ENCODE peak calls at places on chromosomes 1 and 21, in four cellular contexts. One of them, this sample, is unnamed. For H3K4me1 and H3K9me3, the result is how much of the 10 kb centered on the place peaks cover.

GRCh38 chr1:2391034-2391384 is 345 bp downstream of the MORN1 start:
- DNase-seq in A549: no peak
- DNase-seq in uterus: no peak
- DNase-seq in CD8-positive, alpha-beta T cell: no peak
- DNase-seq in this sample: no peak

GRCh38 chr1:228450200-228450599 is 33.5 kb upstream of the TRIM17 start:
- DNase-seq in uterus: no peak
- DNase-seq in CD8-positive, alpha-beta T cell: no peak
- DNase-seq in A549: no peak
- DNase-seq in this sample: no peak

GRCh38 chr1:78286686-78287085 is 204.1 kb upstream of the PTGFR start:
- DNase-seq in A549: no peak
- DNase-seq in CD8-positive, alpha-beta T cell: no peak
- DNase-seq in uterus: no peak
- DNase-seq in this sample: no peak

GRCh38 chr1:194331758-194332157 is 1145.3 kb upstream of the B3GALT2 start:
- DNase-seq in uterus: no peak
- DNase-seq in CD8-positive, alpha-beta T cell: no peak
- DNase-seq in A549: no peak
- DNase-seq in this sample: no peak

GRCh38 chr1:48794815-48795214 is 18.1 kb upstream of the BEND5 start:
- DNase-seq in A549: no peak
- DNase-seq in CD8-positive, alpha-beta T cell: no peak
- DNase-seq in uterus: no peak
- DNase-seq in this sample: no peak

GRCh38 chr1:113683384-113684152 is 75.7 kb downstream of the PHTF1 start:
- DNase-seq in uterus: peak
- DNase-seq in CD8-positive, alpha-beta T cell: no peak
- DNase-seq in A549: no peak
- DNase-seq in this sample: no peak

GRCh38 chr1:204771358-204771757 is 85.8 kb upstream of the LRRN2 start:
- DNase-seq in CD8-positive, alpha-beta T cell: no peak
- DNase-seq in uterus: no peak
- DNase-seq in A549: no peak
- DNase-seq in this sample: no peak

GRCh38 chr1:226738995-226739695 is at the start of gene ITPKB:
- DNase-seq in uterus: peak
- DNase-seq in A549: peak
- DNase-seq in CD8-positive, alpha-beta T cell: peak
- DNase-seq in this sample: peak

GRCh38 chr21:42561742-42562141 is 48.1 kb downstream of the SLC37A1 start:
- DNase-seq in A549: no peak
- DNase-seq in uterus: no peak
- DNase-seq in CD8-positive, alpha-beta T cell: no peak
- DNase-seq in this sample: no peak

GRCh38 chr21:45053561-45053960 is 20.8 kb upstream of the ADARB1 start:
- DNase-seq in uterus: no peak
- DNase-seq in CD8-positive, alpha-beta T cell: no peak
- DNase-seq in A549: no peak
- DNase-seq in this sample: no peak

GRCh38 chr1:181469829-181470228 is 13.5 kb upstream of the CACNA1E start:
- DNase-seq in A549: peak
- DNase-seq in uterus: peak
- DNase-seq in CD8-positive, alpha-beta T cell: no peak
- DNase-seq in this sample: no peak

GRCh38 chr1:115718011-115718754 is 50.3 kb downstream of the CASQ2 start:
- DNase-seq in CD8-positive, alpha-beta T cell: no peak
- DNase-seq in uterus: no peak
- DNase-seq in A549: no peak
- DNase-seq in this sample: no peak

GRCh38 chr1:53558916-53559315 is 99.7 kb downstream of the DMRTB1 start:
- DNase-seq in CD8-positive, alpha-beta T cell: no peak
- DNase-seq in uterus: no peak
- DNase-seq in A549: no peak
- DNase-seq in this sample: no peak

GRCh38 chr21:41243107-41243506 is 73.5 kb upstream of the FAM3B start:
- DNase-seq in uterus: no peak
- DNase-seq in A549: no peak
- DNase-seq in CD8-positive, alpha-beta T cell: no peak
- DNase-seq in this sample: no peak

GRCh38 chr1:53335661-53336060 is 7.8 kb upstream of the LRP8 start:
- DNase-seq in A549: no peak
- DNase-seq in CD8-positive, alpha-beta T cell: no peak
- DNase-seq in uterus: no peak
- DNase-seq in this sample: no peak

GRCh38 chr1:68801440-68801839 is 304.6 kb upstream of the DEPDC1 start:
- DNase-seq in A549: no peak
- DNase-seq in uterus: no peak
- DNase-seq in CD8-positive, alpha-beta T cell: no peak
- DNase-seq in this sample: no peak

GRCh38 chr21:42569732-42570301 is 56.2 kb downstream of the SLC37A1 start:
- DNase-seq in uterus: no peak
- DNase-seq in CD8-positive, alpha-beta T cell: no peak
- DNase-seq in A549: no peak
- DNase-seq in this sample: no peak

GRCh38 chr1:52002038-52002917 is 11.8 kb upstream of the RAB3B start:
- DNase-seq in A549: peak
- DNase-seq in uterus: no peak
- DNase-seq in CD8-positive, alpha-beta T cell: no peak
- DNase-seq in this sample: peak

GRCh38 chr1:230068952-230069684 is 2.1 kb downstream of the GALNT2 start:
- DNase-seq in CD8-positive, alpha-beta T cell: no peak
- DNase-seq in A549: no peak
- DNase-seq in uterus: no peak
- DNase-seq in this sample: no peak

GRCh38 chr1:182720465-182720864 is 36.1 kb upstream of the RGS8 start:
- DNase-seq in CD8-positive, alpha-beta T cell: no peak
- DNase-seq in uterus: no peak
- DNase-seq in A549: peak
- DNase-seq in this sample: no peak

GRCh38 chr1:37602750-37603694 is 7.3 kb upstream of the GNL2 start:
- DNase-seq in CD8-positive, alpha-beta T cell: no peak
- DNase-seq in A549: peak
- DNase-seq in uterus: no peak
- DNase-seq in this sample: peak

GRCh38 chr1:11822091-11822490 is 16.1 kb downstream of the CLCN6 start:
- DNase-seq in A549: no peak
- DNase-seq in CD8-positive, alpha-beta T cell: no peak
- DNase-seq in uterus: no peak
- DNase-seq in this sample: no peak

GRCh38 chr1:7471836-7472235 is 299.3 kb upstream of the VAMP3 start:
- DNase-seq in A549: no peak
- DNase-seq in CD8-positive, alpha-beta T cell: no peak
- DNase-seq in uterus: no peak
- DNase-seq in this sample: no peak

GRCh38 chr1:30604801-30605440 is 118.5 kb downstream of the MATN1 start:
- DNase-seq in uterus: no peak
- DNase-seq in A549: no peak
- DNase-seq in CD8-positive, alpha-beta T cell: no peak
- DNase-seq in this sample: no peak

GRCh38 chr1:23191199-23191598 is 22.5 kb upstream of the LUZP1 start:
- DNase-seq in A549: no peak
- DNase-seq in CD8-positive, alpha-beta T cell: no peak
- DNase-seq in uterus: no peak
- DNase-seq in this sample: no peak
- H3K4me1 ChIP-seq in A549: half or more
- H3K4me1 ChIP-seq in CD8-positive, alpha-beta T cell: under half
- H3K4me1 ChIP-seq in uterus: under half
- H3K4me1 ChIP-seq in this sample: under half

GRCh38 chr1:36284517-36284916 is 21.7 kb upstream of the SH3D21 start:
- DNase-seq in CD8-positive, alpha-beta T cell: no peak
- DNase-seq in A549: no peak
- DNase-seq in uterus: no peak
- DNase-seq in this sample: no peak

GRCh38 chr1:36287595-36287994 is 18.6 kb upstream of the SH3D21 start:
- DNase-seq in uterus: no peak
- DNase-seq in CD8-positive, alpha-beta T cell: no peak
- DNase-seq in A549: no peak
- DNase-seq in this sample: no peak

GRCh38 chr1:36286802-36287201 is 19.4 kb upstream of the SH3D21 start:
- DNase-seq in CD8-positive, alpha-beta T cell: no peak
- DNase-seq in uterus: no peak
- DNase-seq in A549: no peak
- DNase-seq in this sample: no peak

GRCh38 chr1:36285450-36286101 is 20.6 kb upstream of the SH3D21 start:
- DNase-seq in uterus: peak
- DNase-seq in A549: peak
- DNase-seq in CD8-positive, alpha-beta T cell: peak
- DNase-seq in this sample: peak

DNA sequence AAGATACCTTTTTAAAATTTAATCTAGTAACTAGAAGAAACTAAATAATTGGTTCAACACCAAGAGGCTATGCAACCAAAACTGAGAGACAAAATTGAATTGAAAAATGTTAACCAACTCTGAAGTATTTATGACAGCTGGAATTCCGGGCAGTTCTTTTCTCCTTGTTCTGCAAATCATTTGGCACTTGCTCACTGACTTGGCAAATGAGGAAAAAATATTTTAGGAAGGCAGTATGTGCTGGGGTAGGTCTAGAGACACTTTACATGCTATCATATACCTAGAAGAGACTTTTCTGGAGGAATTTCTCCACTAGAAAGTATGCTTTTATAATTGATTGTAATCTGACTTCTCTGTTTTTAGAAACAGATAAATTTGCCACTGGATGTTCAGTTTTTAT is 22.1 kb upstream of the SH3D21 start:
- DNase-seq in CD8-positive, alpha-beta T cell: no peak
- DNase-seq in A549: no peak
- DNase-seq in uterus: no peak
- DNase-seq in this sample: no peak
- H3K4me3 ChIP-seq in CD8-positive, alpha-beta T cell: no peak
- H3K4me3 ChIP-seq in A549: no peak
- H3K4me3 ChIP-seq in uterus: no peak
- H3K4me3 ChIP-seq in this sample: no peak

GRCh38 chr1:248140846-248141245 is 4.1 kb upstream of the OR2M5 start:
- DNase-seq in A549: no peak
- DNase-seq in CD8-positive, alpha-beta T cell: no peak
- DNase-seq in uterus: no peak
- DNase-seq in this sample: no peak

GRCh38 chr1:248143311-248143710 is 1.6 kb upstream of the OR2M5 start:
- DNase-seq in uterus: no peak
- DNase-seq in CD8-positive, alpha-beta T cell: no peak
- DNase-seq in A549: no peak
- DNase-seq in this sample: no peak

GRCh38 chr1:248144513-248145198 is at the start of gene OR2M5:
- DNase-seq in A549: no peak
- DNase-seq in CD8-positive, alpha-beta T cell: no peak
- DNase-seq in uterus: no peak
- DNase-seq in this sample: no peak
- H3K9me3 ChIP-seq in A549: under half
- H3K9me3 ChIP-seq in CD8-positive, alpha-beta T cell: under half
- H3K9me3 ChIP-seq in uterus: under half
- H3K9me3 ChIP-seq in this sample: under half

DNA sequence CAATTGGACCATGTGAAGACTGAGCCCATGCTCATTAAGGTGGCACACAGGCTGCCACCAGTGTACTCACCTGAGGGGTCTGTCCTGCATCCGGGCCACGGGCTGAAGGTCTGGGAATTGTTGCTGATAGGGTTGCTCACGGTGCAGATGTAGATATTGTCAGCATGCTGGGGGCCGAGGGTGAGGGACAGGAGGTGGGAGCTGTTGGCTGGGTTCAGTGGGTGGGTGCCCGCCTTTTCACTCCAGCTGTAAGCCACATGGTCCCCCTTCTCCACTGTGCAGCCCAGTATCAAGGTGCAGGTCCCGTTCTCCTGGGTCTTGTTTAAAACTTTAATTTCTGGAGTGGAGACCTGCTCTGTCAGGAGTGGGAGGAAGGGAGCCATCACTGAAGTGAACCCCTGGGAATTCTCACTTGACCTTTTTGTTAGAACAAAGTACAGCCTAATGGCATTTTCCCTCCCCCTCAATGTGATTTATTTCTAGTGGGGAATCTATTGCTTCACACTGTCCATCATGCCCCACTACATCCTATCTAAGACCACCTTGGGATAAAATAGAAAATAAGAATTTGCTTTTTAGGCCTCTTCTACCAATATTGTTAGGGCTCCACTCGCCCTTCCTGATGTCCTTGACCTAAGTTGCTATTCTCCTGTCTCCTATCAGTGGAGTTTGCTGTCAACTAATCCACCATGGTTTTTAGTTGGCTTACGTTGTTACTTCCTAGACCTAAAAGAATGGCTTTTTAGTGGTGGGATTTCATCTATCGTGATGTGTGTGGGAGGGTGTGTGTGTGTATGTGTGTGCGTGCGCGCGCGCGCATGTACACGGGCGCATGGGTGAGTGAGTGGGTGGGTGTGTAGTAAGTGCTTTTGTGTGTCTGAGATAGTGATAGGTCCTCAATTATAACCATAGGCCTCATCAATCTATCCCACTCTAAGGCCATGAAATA is 12.0 kb downstream of the SLAMF1 start:
- DNase-seq in CD8-positive, alpha-beta T cell: no peak
- DNase-seq in A549: no peak
- DNase-seq in uterus: no peak
- DNase-seq in this sample: no peak
- H3K4me1 ChIP-seq in CD8-positive, alpha-beta T cell: half or more
- H3K4me1 ChIP-seq in A549: under half
- H3K4me1 ChIP-seq in uterus: under half
- H3K4me1 ChIP-seq in this sample: half or more

GRCh38 chr1:184975208-184975875 is 1.0 kb upstream of the NIBAN1 start:
- DNase-seq in uterus: no peak
- DNase-seq in A549: no peak
- DNase-seq in CD8-positive, alpha-beta T cell: no peak
- DNase-seq in this sample: no peak
- H3K4me3 ChIP-seq in uterus: no peak
- H3K4me3 ChIP-seq in A549: no peak
- H3K4me3 ChIP-seq in CD8-positive, alpha-beta T cell: no peak
- H3K4me3 ChIP-seq in this sample: no peak

DNA sequence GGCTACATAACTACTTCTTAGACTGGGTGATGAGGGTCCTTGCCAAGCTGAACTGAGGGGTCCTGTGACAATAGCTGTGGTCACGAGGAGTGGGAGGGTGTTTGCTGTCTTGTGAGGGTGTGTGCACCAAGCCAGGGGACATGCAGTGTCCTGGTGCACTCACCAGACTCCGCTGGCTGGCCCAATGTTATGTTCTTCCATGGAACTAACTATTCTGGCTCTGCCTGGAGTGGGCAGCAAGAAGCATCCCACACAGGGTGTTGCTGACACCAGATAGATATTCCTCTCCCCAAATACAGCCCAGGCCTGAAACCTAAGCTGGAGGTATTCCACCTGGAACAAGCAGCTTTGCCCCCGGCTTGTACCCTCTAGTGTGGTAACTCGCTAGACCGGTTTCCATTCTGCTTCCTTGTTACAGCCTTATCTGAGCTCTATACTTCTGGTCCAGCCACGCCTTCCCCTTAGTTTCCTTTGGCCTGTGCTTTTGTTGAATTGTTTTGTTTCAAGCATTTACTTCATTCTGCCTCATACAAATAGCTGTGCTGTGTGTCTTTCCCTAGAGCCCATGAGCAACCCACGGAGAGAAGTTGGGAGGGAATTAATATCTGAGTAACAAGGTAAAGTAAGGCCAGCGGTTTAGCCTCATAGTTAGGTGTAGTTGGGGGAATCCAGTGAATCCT is 14.7 kb upstream of the LY9 start:
- DNase-seq in CD8-positive, alpha-beta T cell: no peak
- DNase-seq in A549: no peak
- DNase-seq in uterus: no peak
- DNase-seq in this sample: no peak
- H3K9me3 ChIP-seq in CD8-positive, alpha-beta T cell: under half
- H3K9me3 ChIP-seq in A549: under half
- H3K9me3 ChIP-seq in uterus: under half
- H3K9me3 ChIP-seq in this sample: under half